ENCODE peak calls at places on chromosomes 13 and 19, in six cellular contexts. F, M, D, Y, G and P are unnamed samples. For H3K27me3, the result is how much of the 10 kb centered on the place peaks cover.

GRCh38 chr19:36916991-36917390 is 859 bp downstream of the ZNF568 start:
- DNase-seq in D (peak), G (peak), M (no peak), Y (no peak), F (no peak), P (no peak)

GRCh38 chr19:29404951-29405727 is 120.7 kb upstream of the VSTM2B start:
- DNase-seq in F (no peak), G (peak), D (peak), M (no peak), Y (no peak), P (no peak)

GRCh38 chr13:101433895-101434294 is 17.6 kb upstream of the NALCN start:
- DNase-seq in G (no peak), M (no peak), D (no peak), Y (no peak), F (no peak), P (no peak)

GRCh38 chr13:113874579-113875428 is 10.9 kb upstream of the GAS6 start:
- DNase-seq in D (no peak), M (no peak), F (no peak), Y (no peak), G (peak), P (no peak)

GRCh38 chr13:26280822-26281221 is 26.9 kb downstream of the CDK8 start:
- DNase-seq in G (peak), Y (no peak), F (no peak), D (no peak), M (peak), P (peak)

GRCh38 chr13:102317593-102317992 is 84.3 kb downstream of the FGF14 start:
- DNase-seq in Y (no peak), F (peak), G (no peak), M (no peak), D (peak), P (peak)

GRCh38 chr19:29886535-29886934 is 55.5 kb upstream of the URI1 start:
- DNase-seq in M (no peak), D (no peak), G (no peak), F (no peak), Y (no peak), P (no peak)

GRCh38 chr19:49615861-49616260 is 24.1 kb downstream of the RRAS start:
- DNase-seq in D (no peak), Y (no peak), M (no peak), G (no peak), F (no peak), P (no peak)

GRCh38 chr13:111609631-111610030 is 289.2 kb downstream of the TEX29 start:
- DNase-seq in D (no peak), G (no peak), Y (no peak), M (no peak), F (no peak), P (no peak)

GRCh38 chr13:29439601-29440381 is 155.7 kb downstream of the SLC7A1 start:
- DNase-seq in Y (no peak), G (no peak), F (no peak), M (no peak), D (no peak), P (no peak)

GRCh38 chr19:31099470-31100190 is 249.6 kb downstream of the TSHZ3 start:
- DNase-seq in Y (no peak), F (no peak), M (no peak), D (no peak), G (no peak), P (no peak)

GRCh38 chr19:3612901-3613741 is 6.4 kb upstream of the TBXA2R start:
- DNase-seq in M (no peak), F (no peak), D (peak), Y (no peak), G (peak), P (no peak)

GRCh38 chr19:8367327-8368001 is 3.5 kb downstream of the ANGPTL4 start:
- DNase-seq in Y (no peak), F (peak), M (no peak), D (peak), G (peak), P (peak)

GRCh38 chr13:74052402-74052928 is 81.7 kb downstream of the KLF12 start:
- DNase-seq in F (no peak), D (no peak), G (no peak), Y (no peak), M (peak), P (no peak)

GRCh38 chr19:54102421-54103169 is at the start of gene NDUFA3:
- DNase-seq in M (peak), G (peak), D (peak), Y (peak), F (peak), P (peak)

GRCh38 chr19:2536461-2536860 is 60.5 kb downstream of the GADD45B start:
- DNase-seq in D (peak), G (no peak), Y (no peak), F (no peak), M (no peak), P (peak)

GRCh38 chr13:99517984-99518383 is 16.7 kb downstream of the TM9SF2 start:
- DNase-seq in G (no peak), F (no peak), M (no peak), Y (no peak), D (no peak), P (no peak)

GRCh38 chr19:13906525-13906904 is 514 bp downstream of the CC2D1A start:
- DNase-seq in D (peak), G (peak), M (peak), Y (no peak), F (no peak), P (peak)

GRCh38 chr13:75705395-75705794 is 69.3 kb downstream of the LMO7 start:
- DNase-seq in G (no peak), Y (no peak), D (no peak), M (no peak), F (no peak), P (no peak)

GRCh38 chr19:15300533-15301194 is 31.7 kb downstream of the BRD4 start:
- DNase-seq in D (no peak), G (no peak), F (no peak), M (no peak), Y (no peak), P (no peak)

GRCh38 chr13:27691207-27691606 is 69.5 kb downstream of the POLR1D start:
- DNase-seq in D (no peak), Y (no peak), G (no peak), F (no peak), M (no peak), P (no peak)

GRCh38 chr13:73677041-73677589 is 457.1 kb downstream of the KLF12 start:
- DNase-seq in D (no peak), M (no peak), G (no peak), Y (no peak), F (no peak), P (no peak)

GRCh38 chr19:55014714-55015113 is 23.4 kb downstream of the GP6 start:
- DNase-seq in M (no peak), G (no peak), Y (no peak), D (no peak), F (peak), P (no peak)

GRCh38 chr13:25783076-25783475 is 268.7 kb downstream of the SHISA2 start:
- DNase-seq in G (no peak), Y (no peak), M (no peak), D (no peak), F (no peak), P (no peak)

GRCh38 chr13:72390909-72391308 is 336.5 kb downstream of the MZT1 start:
- DNase-seq in Y (no peak), M (peak), G (no peak), F (no peak), D (no peak), P (no peak)

GRCh38 chr13:38767506-38768265 is 80.8 kb downstream of the FREM2 start:
- DNase-seq in D (no peak), M (no peak), F (no peak), Y (no peak), G (no peak), P (no peak)

GRCh38 chr19:33421368-33421767 is 47.9 kb downstream of the CEBPG start:
- DNase-seq in M (no peak), F (no peak), D (no peak), G (no peak), Y (no peak), P (no peak)

GRCh38 chr19:20276011-20276738 is 109.2 kb downstream of the ZNF486 start:
- DNase-seq in Y (no peak), D (no peak), G (no peak), M (no peak), F (no peak), P (no peak)

GRCh38 chr13:102798653-102799543 is at the start of the genes BIVM and POGLUT2:
- DNase-seq in Y (peak), G (peak), D (peak), F (peak), M (peak), P (peak)

GRCh38 chr13:42769650-42770049 is 11.7 kb upstream of the FAM216B start:
- DNase-seq in F (no peak), D (no peak), Y (no peak), G (no peak), M (no peak), P (no peak)

GRCh38 chr13:45162194-45162593 is 38.7 kb downstream of the KCTD4 start:
- DNase-seq in M (no peak), D (no peak), F (no peak), G (no peak), Y (no peak), P (no peak)

GRCh38 chr13:65292488-65292901 is 1937.6 kb downstream of the PCDH9 start:
- DNase-seq in M (no peak), Y (no peak), F (no peak), G (peak), D (no peak), P (no peak)

GRCh38 chr13:49993666-49994065 is 3.2 kb upstream of the TRIM13 start:
- DNase-seq in Y (no peak), F (no peak), G (no peak), D (no peak), M (no peak), P (no peak)

GRCh38 chr19:44050740-44051653 is 839 bp upstream of the ZNF223 start:
- DNase-seq in F (no peak), M (no peak), Y (no peak), D (peak), G (no peak), P (peak)

GRCh38 chr13:42398542-42398941 is 126.6 kb downstream of the AKAP11 start:
- DNase-seq in G (no peak), D (no peak), M (no peak), F (no peak), Y (no peak), P (no peak)

GRCh38 chr13:94395889-94396288 is 83.6 kb downstream of the DCT start:
- DNase-seq in F (no peak), Y (no peak), M (no peak), D (peak), G (no peak), P (no peak)

GRCh38 chr19:5080030-5080644 is 111.2 kb downstream of the KDM4B start:
- DNase-seq in M (no peak), G (no peak), Y (no peak), F (no peak), D (no peak), P (peak)

GRCh38 chr19:50912727-50913716 is 1.8 kb upstream of the KLK4 start:
- DNase-seq in Y (no peak), M (no peak), F (no peak), D (no peak), G (no peak), P (no peak)
- H3K27me3 ChIP-seq in Y (half or more), M (under half), F (half or more), D (under half), G (half or more), P (under half)

GRCh38 chr13:84994582-84994981 is 804.6 kb downstream of the SLITRK6 start:
- DNase-seq in G (no peak), Y (no peak), D (no peak), M (peak), F (no peak), P (no peak)
- H3K27ac ChIP-seq in G (no peak), Y (no peak), D (no peak), M (no peak), F (no peak), P (no peak)

GRCh38 chr19:10230155-10230903 is 802 bp downstream of the S1PR2 start:
- DNase-seq in D (peak), F (peak), M (no peak), Y (peak), G (peak), P (peak)
- TF ChIP-seq CTCF in D (no peak), F (no peak), M (no peak), Y (no peak), G (peak), P (no peak)

GRCh38 chr19:39196860-39197562 is at the start of gene NCCRP1:
- DNase-seq in D (no peak), Y (no peak), M (no peak), G (peak), F (no peak), P (no peak)

GRCh38 chr19:39197808-39198207 is 1.0 kb downstream of the NCCRP1 start:
- DNase-seq in M (no peak), Y (no peak), F (no peak), D (no peak), G (peak), P (peak)

GRCh38 chr19:39200818-39201145 is 3.3 kb downstream of the SYCN start:
- DNase-seq in M (no peak), Y (no peak), D (no peak), F (no peak), G (no peak), P (peak)

GRCh38 chr19:39200066-39200817 is 3.5 kb downstream of the NCCRP1 start:
- DNase-seq in G (no peak), Y (no peak), F (no peak), M (no peak), D (no peak), P (peak)

GRCh38 chr19:39199025-39199424 is 2.3 kb downstream of the NCCRP1 start:
- DNase-seq in F (no peak), Y (no peak), G (no peak), D (peak), M (peak), P (peak)
- H3K27me3 ChIP-seq in F (half or more), Y (half or more), G (half or more), D (under half), M (under half), P (under half)